ENCODE peak calls at places on chromosome 7, in ten cellular contexts. N is IMR-90; B is CD8-positive, alpha-beta memory T cell; J is GM23248; P is WERI-Rb-1; O is body of pancreas; H is upper lobe of right lung; T is adrenal gland; W is GM06990; F is H7. Z is an unnamed sample. For H3K36me3, the result is how much of the 10 kb centered on the place peaks cover.

GRCh38 chr7:44324204-44325126 is 929 bp downstream of the CAMK2B start:
- DNase-seq in N (no peak), B (no peak), J (peak), P (no peak), O (no peak), H (peak), T (peak), W (no peak), F (peak), Z (no peak)

GRCh38 chr7:30285531-30286284 is 1.3 kb downstream of the ZNRF2 start:
- DNase-seq in N (peak), B (peak), J (peak), P (no peak), O (peak), H (peak), T (peak), W (peak), F (no peak), Z (peak)

GRCh38 chr7:107194051-107194450 is 25.2 kb downstream of the HBP1 start:
- DNase-seq in N (peak), B (no peak), J (peak), P (no peak), O (no peak), H (no peak), T (no peak), W (no peak), F (no peak), Z (peak)

GRCh38 chr7:31074403-31074802 is 22.3 kb downstream of the ADCYAP1R1 start:
- DNase-seq in N (no peak), B (no peak), J (no peak), P (no peak), O (peak), H (peak), T (peak), W (no peak), F (no peak), Z (no peak)

GRCh38 chr7:142739927-142740492 is 9.3 kb upstream of the PRSS1 start:
- DNase-seq in N (no peak), B (no peak), J (no peak), P (no peak), O (peak), H (no peak), T (no peak), W (peak), F (no peak), Z (peak)

GRCh38 chr7:68547794-68548193 is 1050.5 kb upstream of the AUTS2 start:
- DNase-seq in N (no peak), B (no peak), J (no peak), P (no peak), O (no peak), H (no peak), T (no peak), W (no peak), F (no peak), Z (no peak)

GRCh38 chr7:82347808-82348207 is 95.8 kb downstream of the CACNA2D1 start:
- DNase-seq in N (no peak), B (no peak), J (no peak), P (peak), O (no peak), H (no peak), T (no peak), W (no peak), F (no peak), Z (no peak)

GRCh38 chr7:135508853-135509588 is 881 bp downstream of the CNOT4 start:
- DNase-seq in N (peak), B (peak), J (peak), P (peak), O (peak), H (no peak), T (peak), W (no peak), F (peak), Z (peak)

GRCh38 chr7:1367501-1367900 is 91.8 kb downstream of the MICALL2 start:
- DNase-seq in N (no peak), B (no peak), J (no peak), P (no peak), O (no peak), H (no peak), T (no peak), W (no peak), F (no peak), Z (no peak)

GRCh38 chr7:128234475-128234874 is 6.6 kb upstream of the LEP start:
- DNase-seq in N (no peak), B (no peak), J (no peak), P (no peak), O (no peak), H (no peak), T (no peak), W (no peak), F (no peak), Z (no peak)

GRCh38 chr7:11831727-11832495 is at the start of gene THSD7A:
- DNase-seq in N (peak), B (peak), J (peak), P (peak), O (peak), H (peak), T (peak), W (peak), F (peak), Z (peak)

GRCh38 chr7:55595511-55595910 is 23.2 kb upstream of the VOPP1 start:
- DNase-seq in N (no peak), B (no peak), J (no peak), P (no peak), O (no peak), H (no peak), T (no peak), W (no peak), F (no peak), Z (no peak)

GRCh38 chr7:6402041-6402440 is 45.7 kb downstream of the DAGLB start:
- DNase-seq in N (no peak), B (no peak), J (no peak), P (no peak), O (no peak), H (no peak), T (no peak), W (no peak), F (no peak), Z (no peak)

GRCh38 chr7:6401536-6401935 is 46.2 kb downstream of the DAGLB start:
- DNase-seq in N (no peak), B (no peak), J (no peak), P (no peak), O (no peak), H (no peak), T (no peak), W (no peak), F (no peak), Z (no peak)

GRCh38 chr7:6395898-6396582 is 51.7 kb downstream of the DAGLB start:
- DNase-seq in N (no peak), B (no peak), J (no peak), P (no peak), O (no peak), H (no peak), T (peak), W (no peak), F (no peak), Z (no peak)

GRCh38 chr7:6398943-6399342 is 48.8 kb downstream of the DAGLB start:
- DNase-seq in N (no peak), B (no peak), J (peak), P (no peak), O (no peak), H (no peak), T (no peak), W (no peak), F (no peak), Z (no peak)

GRCh38 chr7:6399351-6399750 is 48.4 kb downstream of the DAGLB start:
- DNase-seq in N (no peak), B (no peak), J (no peak), P (no peak), O (no peak), H (no peak), T (no peak), W (no peak), F (no peak), Z (no peak)
- H3K36me3 ChIP-seq in N (under half), B (under half), J (under half), P (half or more), O (under half), H (half or more), T (under half), W (under half), F (under half), Z (under half)

GRCh38 chr7:7254908-7255307 is 72.6 kb downstream of the C1GALT1 start:
- DNase-seq in N (no peak), B (no peak), J (no peak), P (no peak), O (no peak), H (no peak), T (no peak), W (no peak), F (no peak), Z (no peak)

GRCh38 chr7:7257899-7258692 is 75.8 kb downstream of the C1GALT1 start:
- DNase-seq in N (peak), B (no peak), J (no peak), P (no peak), O (no peak), H (no peak), T (no peak), W (peak), F (no peak), Z (peak)

GRCh38 chr7:7256731-7257274 is 74.5 kb downstream of the C1GALT1 start:
- DNase-seq in N (no peak), B (no peak), J (no peak), P (no peak), O (no peak), H (no peak), T (no peak), W (no peak), F (no peak), Z (no peak)

GRCh38 chr7:7251742-7252141 is 69.4 kb downstream of the C1GALT1 start:
- DNase-seq in N (no peak), B (no peak), J (no peak), P (no peak), O (no peak), H (no peak), T (no peak), W (peak), F (no peak), Z (no peak)

DNA sequence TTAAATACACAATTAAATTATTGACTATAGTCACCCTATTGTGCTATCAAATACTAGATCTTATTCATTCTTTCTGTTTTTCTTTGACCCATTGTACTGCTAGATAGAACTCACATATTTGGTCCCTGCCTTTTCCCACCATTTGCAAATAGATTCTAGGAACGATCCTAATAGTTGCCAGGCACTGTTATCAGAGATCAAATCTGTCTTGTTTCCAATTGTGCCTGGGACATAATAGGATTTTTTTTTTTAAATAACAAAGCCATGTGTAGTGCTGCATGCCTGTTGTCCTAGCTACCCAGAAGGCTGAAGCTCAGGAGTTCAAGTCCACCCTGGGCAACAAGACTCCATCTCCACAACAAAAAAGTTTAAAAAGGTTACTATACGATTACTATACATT is 72.0 kb downstream of the C1GALT1 start:
- DNase-seq in N (no peak), B (no peak), J (no peak), P (no peak), O (no peak), H (no peak), T (no peak), W (no peak), F (no peak), Z (no peak)
- H3K36me3 ChIP-seq in N (under half), B (under half), J (under half), P (under half), O (under half), H (under half), T (under half), W (under half), F (under half), Z (under half)

DNA sequence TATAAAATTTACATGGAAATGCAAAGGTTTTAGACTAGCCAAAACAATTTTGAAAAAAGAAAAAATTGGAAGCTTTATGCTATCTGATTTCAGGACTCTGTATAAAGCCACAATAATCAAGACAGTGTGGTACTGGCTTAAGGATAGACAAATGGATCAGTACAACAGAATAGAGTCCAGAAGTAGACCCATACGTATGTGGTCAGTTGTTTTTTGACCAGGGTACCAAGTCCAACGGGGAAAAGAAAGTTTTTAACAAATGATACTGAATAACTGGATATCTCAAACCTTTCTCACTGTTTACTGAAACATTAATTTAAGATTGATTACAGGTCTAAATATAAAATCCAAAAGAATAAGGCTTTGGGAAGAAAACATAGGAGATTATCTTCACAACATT is 79.7 kb downstream of the PODXL start:
- DNase-seq in N (no peak), B (no peak), J (no peak), P (no peak), O (no peak), H (no peak), T (no peak), W (no peak), F (no peak), Z (no peak)
- H3K36me3 ChIP-seq in N (under half), B (under half), J (under half), P (under half), O (under half), H (under half), T (under half), W (under half), F (under half), Z (under half)

DNA sequence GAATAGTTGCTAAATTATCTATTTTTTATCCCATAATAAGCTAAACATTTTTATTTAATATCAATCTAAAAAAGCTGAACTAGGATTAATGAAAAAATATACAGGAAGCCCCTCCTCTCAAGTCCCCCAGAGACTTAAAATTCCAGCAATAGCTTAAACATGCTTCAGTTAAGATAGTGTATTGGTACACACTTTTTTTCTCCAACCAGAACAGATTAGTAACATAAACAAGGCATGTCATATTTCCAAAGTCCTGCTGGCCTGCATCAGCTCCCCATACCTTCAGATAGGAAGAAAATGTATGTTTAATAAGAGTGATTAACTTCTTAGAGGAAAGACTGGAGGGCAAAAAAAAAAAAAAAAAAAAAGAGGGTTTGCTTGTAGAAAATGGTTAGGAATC is 7.1 kb downstream of the TBX20 start:
- DNase-seq in N (no peak), B (no peak), J (no peak), P (no peak), O (no peak), H (no peak), T (no peak), W (no peak), F (no peak), Z (no peak)
- H3K36me3 ChIP-seq in N (under half), B (under half), J (under half), P (under half), O (under half), H (under half), T (under half), W (under half), F (under half), Z (under half)